ENCODE peak calls at places on chromosome 6, in eight cellular contexts. M is KG1; L is Caki2; O is AG04450; P is CD8-positive, alpha-beta T cell; C is stimulated activated CD8-positive, alpha-beta memory T cell treated with anti-CD3 and anti-CD28 coated beads, Interleukin-7, amount 100 ng/mL, for 1 hour; G is CD4-positive, CD25-positive, alpha-beta regulatory T cell; B is posterior vena cava. T is an unnamed sample.

GRCh38 chr6:116398366-116399005 is 27.7 kb downstream of the DSE start:
- DNase-seq in M (no peak), L (no peak), O (no peak), P (no peak), C (no peak), G (no peak), B (no peak), T (no peak)

GRCh38 chr6:47419621-47420020 is 58.0 kb upstream of the CD2AP start:
- DNase-seq in M (no peak), L (peak), O (no peak), P (no peak), C (no peak), G (no peak), B (no peak), T (no peak)

GRCh38 chr6:147322299-147323162 is 118.3 kb downstream of the STXBP5 start:
- DNase-seq in M (peak), L (no peak), O (peak), P (no peak), C (no peak), G (no peak), B (no peak), T (no peak)

GRCh38 chr6:70884074-70884983 is 72.5 kb downstream of the B3GAT2 start:
- DNase-seq in M (peak), L (peak), O (peak), P (peak), C (peak), G (peak), B (peak), T (peak)

GRCh38 chr6:83114164-83114563 is 46.7 kb downstream of the DOP1A start:
- DNase-seq in M (no peak), L (peak), O (no peak), P (no peak), C (no peak), G (no peak), B (no peak), T (no peak)

GRCh38 chr6:599946-600448 is 56.9 kb downstream of the HUS1B start:
- DNase-seq in M (no peak), L (no peak), O (no peak), P (no peak), C (no peak), G (no peak), B (no peak), T (no peak)

GRCh38 chr6:8679823-8680222 is 244.5 kb upstream of the SLC35B3 start:
- DNase-seq in M (no peak), L (no peak), O (no peak), P (no peak), C (no peak), G (no peak), B (no peak), T (no peak)

GRCh38 chr6:36615018-36615761 is 21.0 kb downstream of the SRSF3 start:
- DNase-seq in M (peak), L (peak), O (peak), P (peak), C (no peak), G (peak), B (peak), T (peak)

GRCh38 chr6:139369568-139370046 is 4.8 kb downstream of the CITED2 start:
- DNase-seq in M (peak), L (peak), O (no peak), P (no peak), C (no peak), G (no peak), B (no peak), T (no peak)

GRCh38 chr6:34664270-34664971 is 32.1 kb downstream of the ILRUN start:
- DNase-seq in M (no peak), L (no peak), O (no peak), P (no peak), C (no peak), G (no peak), B (no peak), T (no peak)

GRCh38 chr6:133743621-133744020 is 145.3 kb upstream of the TCF21 start:
- DNase-seq in M (no peak), L (no peak), O (no peak), P (no peak), C (no peak), G (no peak), B (no peak), T (no peak)

GRCh38 chr6:148359228-148359627 is 16.6 kb downstream of the SASH1 start:
- DNase-seq in M (no peak), L (no peak), O (no peak), P (no peak), C (no peak), G (no peak), B (no peak), T (no peak)

GRCh38 chr6:35181933-35182612 is 31.7 kb upstream of the SCUBE3 start:
- DNase-seq in M (no peak), L (no peak), O (no peak), P (no peak), C (no peak), G (no peak), B (peak), T (no peak)

GRCh38 chr6:21506126-21506525 is 87.4 kb upstream of the SOX4 start:
- DNase-seq in M (no peak), L (no peak), O (no peak), P (no peak), C (no peak), G (no peak), B (no peak), T (no peak)

GRCh38 chr6:35602133-35602946 is 86.4 kb downstream of the FKBP5 start:
- DNase-seq in M (no peak), L (peak), O (no peak), P (no peak), C (no peak), G (no peak), B (no peak), T (no peak)

GRCh38 chr6:131781717-131782116 is 26.1 kb upstream of the ENPP1 start:
- DNase-seq in M (no peak), L (no peak), O (no peak), P (no peak), C (no peak), G (no peak), B (no peak), T (no peak)

GRCh38 chr6:89242574-89243330 is 25.6 kb upstream of the GABRR1 start:
- DNase-seq in M (no peak), L (peak), O (peak), P (no peak), C (no peak), G (no peak), B (no peak), T (no peak)

GRCh38 chr6:165611294-165611693 is 51.7 kb downstream of the PDE10A start:
- DNase-seq in M (no peak), L (no peak), O (no peak), P (no peak), C (no peak), G (no peak), B (no peak), T (no peak)

GRCh38 chr6:34246249-34246562 is 2.6 kb downstream of the SMIM29 start:
- DNase-seq in M (no peak), L (no peak), O (no peak), P (no peak), C (no peak), G (no peak), B (no peak), T (no peak)

GRCh38 chr6:35044771-35045275 is 96.3 kb downstream of the TCP11 start:
- DNase-seq in M (no peak), L (no peak), O (no peak), P (no peak), C (no peak), G (no peak), B (no peak), T (no peak)

GRCh38 chr6:151497935-151498726 is 4.3 kb downstream of the CCDC170 start:
- DNase-seq in M (peak), L (no peak), O (no peak), P (no peak), C (no peak), G (no peak), B (no peak), T (no peak)

GRCh38 chr6:115601509-115601908 is 459.2 kb downstream of the FRK start:
- DNase-seq in M (no peak), L (no peak), O (no peak), P (no peak), C (no peak), G (no peak), B (no peak), T (no peak)

GRCh38 chr6:53112871-53113270 is 35.8 kb downstream of the GCM1 start:
- DNase-seq in M (no peak), L (no peak), O (no peak), P (no peak), C (no peak), G (no peak), B (no peak), T (no peak)

GRCh38 chr6:21885101-21885500 is 291.6 kb downstream of the SOX4 start:
- DNase-seq in M (no peak), L (no peak), O (no peak), P (no peak), C (no peak), G (no peak), B (no peak), T (no peak)

GRCh38 chr6:124011180-124011579 is 207.5 kb downstream of the NKAIN2 start:
- DNase-seq in M (no peak), L (no peak), O (no peak), P (no peak), C (no peak), G (no peak), B (no peak), T (no peak)

GRCh38 chr6:157985378-157986155 is 3.9 kb downstream of the SYNJ2 start:
- DNase-seq in M (no peak), L (no peak), O (no peak), P (no peak), C (no peak), G (no peak), B (peak), T (no peak)

GRCh38 chr6:151071295-151071694 is 168.5 kb upstream of the AKAP12 start:
- DNase-seq in M (no peak), L (no peak), O (peak), P (no peak), C (no peak), G (no peak), B (peak), T (no peak)

GRCh38 chr6:21752054-21752811 is 158.7 kb downstream of the SOX4 start:
- DNase-seq in M (no peak), L (peak), O (no peak), P (no peak), C (no peak), G (no peak), B (no peak), T (no peak)

GRCh38 chr6:156589281-156589680 is 187.9 kb upstream of the ARID1B start:
- DNase-seq in M (no peak), L (no peak), O (peak), P (no peak), C (no peak), G (no peak), B (no peak), T (no peak)